ENCODE peak calls at places on chromosomes 6 and 20, in four cellular contexts. J is iPS DF 6.9; Q is stimulated activated CD4-positive, alpha-beta T cell treated with anti-CD3 and anti-CD28 coated beads, Interleukin-4, amount 100 ng/mL, for 48 hours; A is upper lobe of right lung. Z is an unnamed sample.

GRCh38 chr20:13545755-13546154 is 93.0 kb downstream of the TASP1 start:
- DNase-seq in Q (no peak), A (no peak), J (no peak), Z (no peak)

GRCh38 chr6:155549928-155550327 is 94.3 kb upstream of the NOX3 start:
- DNase-seq in A (no peak), Q (no peak), J (no peak), Z (no peak)

GRCh38 chr20:48260370-48260769 is 475.1 kb upstream of the SULF2 start:
- DNase-seq in Q (no peak), A (no peak), J (no peak), Z (peak)

GRCh38 chr20:10568032-10568431 is 105.8 kb downstream of the JAG1 start:
- DNase-seq in Q (no peak), A (no peak), J (no peak), Z (no peak)

GRCh38 chr6:106546322-106547052 is 82.8 kb downstream of the RTN4IP1 start:
- DNase-seq in J (no peak), Q (no peak), A (no peak), Z (no peak)

GRCh38 chr20:25695532-25696383 is 895 bp downstream of the ZNF337 start:
- DNase-seq in A (no peak), J (no peak), Q (no peak), Z (no peak)

GRCh38 chr6:52538921-52539354 is 37.9 kb downstream of the TRAM2 start:
- DNase-seq in Q (no peak), J (no peak), A (no peak), Z (no peak)

GRCh38 chr6:37251211-37251610 is 6.4 kb upstream of the TBC1D22B start:
- DNase-seq in Q (no peak), A (no peak), J (no peak), Z (no peak)

GRCh38 chr6:10237284-10238043 is 177.4 kb downstream of the TFAP2A start:
- DNase-seq in A (no peak), J (no peak), Q (no peak), Z (no peak)

GRCh38 chr20:18092890-18093289 is 35.2 kb upstream of the OVOL2 start:
- DNase-seq in Q (no peak), A (no peak), J (no peak), Z (no peak)

GRCh38 chr20:46188866-46189265 is 70.8 kb downstream of the CD40 start:
- DNase-seq in J (no peak), A (no peak), Q (no peak), Z (no peak)

GRCh38 chr6:38185244-38185643 is 365.7 kb downstream of the ZFAND3 start:
- DNase-seq in Q (no peak), J (no peak), A (peak), Z (no peak)

GRCh38 chr6:21305827-21306469 is 287.6 kb upstream of the SOX4 start:
- DNase-seq in J (no peak), Q (no peak), A (no peak), Z (no peak)

GRCh38 chr6:38248500-38249234 is 391.1 kb downstream of the BTBD9 start:
- DNase-seq in Q (no peak), J (no peak), A (no peak), Z (no peak)

GRCh38 chr20:461254-462198 is 807 bp downstream of the TBC1D20 start:
- DNase-seq in J (no peak), A (peak), Q (peak), Z (peak)

GRCh38 chr20:63057133-63058117 is 50.7 kb upstream of the BHLHE23 start:
- DNase-seq in Q (no peak), A (peak), J (no peak), Z (no peak)

GRCh38 chr6:6131492-6132109 is 124.9 kb upstream of the NRN1 start:
- DNase-seq in A (no peak), Q (no peak), J (peak), Z (no peak)

GRCh38 chr20:24729896-24730605 is 219.0 kb upstream of the CST7 start:
- DNase-seq in Q (no peak), J (no peak), A (no peak), Z (peak)

Z was measured in sciatic nerve.